ENCODE peak calls at places on chromosome 18, in nine cellular contexts. Y, V, H, E, F, X, A, P and I are unnamed samples.

GRCh38 chr18:58230438-58231179 is 186.6 kb downstream of the NEDD4L start:
- DNase-seq in E (no peak), V (peak; percentile 47), F (no peak), A (no peak), H (no peak), P (peak; percentile 27), X (peak; percentile 97), Y (no peak), I (no peak)

GRCh38 chr18:35193313-35193712 is 47.5 kb upstream of the ZNF397 start:
- DNase-seq in Y (no peak), X (no peak), H (no peak), P (no peak), V (no peak), E (no peak), F (no peak), A (no peak), I (no peak)

GRCh38 chr18:26768388-26768787 is 97.1 kb downstream of the AQP4 start:
- DNase-seq in F (no peak), V (no peak), E (no peak), X (no peak), Y (no peak), H (no peak), A (no peak), P (no peak), I (no peak)

GRCh38 chr18:76557026-76557575 is 62.1 kb upstream of the ZNF516 start:
- DNase-seq in F (no peak), X (no peak), V (no peak), A (no peak), E (no peak), H (no peak), P (no peak), Y (no peak), I (no peak)

GRCh38 chr18:63315879-63316278 is 3.7 kb downstream of the BCL2 start:
- DNase-seq in V (peak; percentile 44), E (no peak), Y (no peak), A (no peak), F (no peak), P (no peak), X (no peak), H (no peak), I (no peak)

GRCh38 chr18:27616324-27616723 is 431.2 kb upstream of the CHST9 start:
- DNase-seq in A (no peak), P (no peak), X (no peak), F (no peak), V (no peak), H (no peak), Y (no peak), E (no peak), I (no peak)

GRCh38 chr18:13039806-13040205 is 48.6 kb downstream of the CEP192 start:
- DNase-seq in P (peak; percentile 62), Y (no peak), V (no peak), A (no peak), F (no peak), X (no peak), E (no peak), H (no peak), I (no peak)

GRCh38 chr18:32911660-32912284 is 138.9 kb upstream of the KLHL14 start:
- DNase-seq in E (no peak), X (peak; percentile 73), Y (no peak), V (peak; percentile 49), F (no peak), A (no peak), P (peak; percentile 37), H (no peak), I (no peak)

GRCh38 chr18:63317556-63317946 is 2.0 kb downstream of the BCL2 start:
- DNase-seq in E (no peak), Y (no peak), X (no peak), P (no peak), A (no peak), F (no peak), V (no peak), H (no peak), I (no peak)

GRCh38 chr18:39698436-39698835 is 2132.8 kb upstream of the CELF4 start:
- DNase-seq in P (peak; percentile 8), H (no peak), E (no peak), X (no peak), F (no peak), A (no peak), V (no peak), Y (no peak), I (no peak)

GRCh38 chr18:35491689-35492077 is 6.1 kb downstream of the INO80C start:
- DNase-seq in A (no peak), H (no peak), E (no peak), X (no peak), Y (no peak), P (no peak), F (no peak), V (no peak), I (no peak)

GRCh38 chr18:41395695-41396094 is 559.3 kb upstream of the PIK3C3 start:
- DNase-seq in A (no peak), X (peak; percentile 28), H (no peak), V (peak; percentile 73), Y (no peak), P (no peak), E (no peak), F (no peak), I (no peak)

GRCh38 chr18:46675112-46675511 is 18.1 kb upstream of the LOXHD1 start:
- DNase-seq in F (no peak), P (no peak), X (no peak), H (no peak), Y (no peak), V (no peak), A (no peak), E (no peak), I (no peak)

GRCh38 chr18:46678785-46679404 is 21.9 kb upstream of the LOXHD1 start:
- DNase-seq in X (no peak), E (no peak), H (no peak), Y (no peak), A (no peak), V (no peak), F (no peak), P (no peak), I (no peak)

GRCh38 chr18:46676162-46676830 is 19.3 kb upstream of the LOXHD1 start:
- DNase-seq in X (peak; percentile 21), Y (no peak), F (no peak), H (no peak), P (no peak), E (peak; percentile 52), A (no peak), V (peak; percentile 53), I (no peak)

GRCh38 chr18:46679846-46680598 is 23.0 kb upstream of the LOXHD1 start:
- DNase-seq in Y (no peak), E (no peak), F (no peak), X (no peak), P (no peak), H (no peak), V (no peak), A (no peak), I (no peak)

DNA sequence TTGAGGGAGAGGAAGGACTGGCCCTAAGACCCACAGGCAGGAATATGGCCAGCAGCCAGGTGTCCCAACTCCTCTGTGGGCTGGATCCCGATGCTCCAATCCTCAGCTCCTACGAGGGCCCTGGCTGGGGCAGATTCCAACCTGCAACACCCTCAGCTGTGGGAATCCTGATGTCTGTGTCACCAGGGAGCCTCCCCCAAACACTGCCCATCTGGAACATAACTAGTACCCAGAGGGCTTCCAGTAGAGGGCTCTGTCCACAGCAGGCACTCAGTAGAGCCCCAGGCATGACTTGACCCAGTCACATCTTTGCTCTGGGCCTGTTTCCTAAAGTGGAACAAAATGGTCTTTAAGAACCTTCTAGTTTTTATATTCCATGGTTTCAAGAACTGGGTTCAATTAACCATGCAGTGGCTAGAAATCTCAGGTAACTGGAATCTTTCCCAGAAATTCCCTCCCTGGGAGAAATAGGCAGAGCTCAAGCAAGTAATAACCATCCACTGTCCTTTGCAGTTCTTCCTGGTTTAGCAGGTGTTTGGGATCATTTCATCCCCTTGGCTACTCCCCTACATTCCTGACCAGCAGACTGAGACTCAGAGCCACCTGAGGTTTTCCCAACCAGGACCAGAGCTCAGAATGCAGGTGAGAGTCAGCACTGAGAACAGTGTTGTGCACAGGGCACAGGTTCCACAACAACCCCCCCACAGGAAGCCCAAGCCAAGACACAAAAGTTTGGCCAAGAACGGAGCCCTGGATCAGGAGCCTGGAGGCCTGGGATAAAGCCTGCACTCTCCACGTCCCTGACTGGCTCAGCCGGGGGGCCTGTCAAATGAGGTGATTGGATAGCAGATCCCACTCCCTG is 20.8 kb upstream of the LOXHD1 start:
- DNase-seq in A (no peak), X (peak; percentile 17), F (no peak), Y (peak; percentile 26), E (no peak), V (peak; percentile 1), H (no peak), P (peak; percentile 25), I (no peak)
- TF ChIP-seq CTCF in A (no peak), X (no peak), F (no peak), Y (no peak), E (peak; percentile 17), V (no peak), H (no peak), P (peak; percentile 30), I (no peak)

GRCh38 chr18:73850782-73851181 is 296.9 kb downstream of the FBXO15 start:
- DNase-seq in E (no peak), A (no peak), P (no peak), Y (no peak), H (no peak), V (no peak), F (no peak), X (no peak), I (no peak)

GRCh38 chr18:73848656-73849055 is 299.0 kb downstream of the FBXO15 start:
- DNase-seq in Y (no peak), E (no peak), X (peak; percentile 14), A (no peak), H (no peak), P (peak; percentile 88), F (no peak), V (peak; percentile 79), I (no peak)

GRCh38 chr18:73852789-73853188 is 294.8 kb downstream of the FBXO15 start:
- DNase-seq in E (no peak), F (no peak), V (no peak), P (no peak), H (no peak), Y (no peak), A (no peak), X (no peak), I (no peak)
- TF ChIP-seq CTCF in E (no peak), F (no peak), V (no peak), P (no peak), H (no peak), Y (no peak), A (no peak), X (no peak), I (no peak)

GRCh38 chr18:48336332-48336731 is 72.9 kb downstream of the ZBTB7C start:
- DNase-seq in V (peak; percentile 5), P (no peak), X (peak; percentile 42), Y (no peak), F (no peak), E (no peak), A (no peak), H (no peak), I (no peak)
- TF ChIP-seq CTCF in V (peak; percentile 20), P (no peak), X (peak; percentile 62), Y (no peak), F (no peak), E (no peak), A (no peak), H (no peak), I (no peak)

DNA sequence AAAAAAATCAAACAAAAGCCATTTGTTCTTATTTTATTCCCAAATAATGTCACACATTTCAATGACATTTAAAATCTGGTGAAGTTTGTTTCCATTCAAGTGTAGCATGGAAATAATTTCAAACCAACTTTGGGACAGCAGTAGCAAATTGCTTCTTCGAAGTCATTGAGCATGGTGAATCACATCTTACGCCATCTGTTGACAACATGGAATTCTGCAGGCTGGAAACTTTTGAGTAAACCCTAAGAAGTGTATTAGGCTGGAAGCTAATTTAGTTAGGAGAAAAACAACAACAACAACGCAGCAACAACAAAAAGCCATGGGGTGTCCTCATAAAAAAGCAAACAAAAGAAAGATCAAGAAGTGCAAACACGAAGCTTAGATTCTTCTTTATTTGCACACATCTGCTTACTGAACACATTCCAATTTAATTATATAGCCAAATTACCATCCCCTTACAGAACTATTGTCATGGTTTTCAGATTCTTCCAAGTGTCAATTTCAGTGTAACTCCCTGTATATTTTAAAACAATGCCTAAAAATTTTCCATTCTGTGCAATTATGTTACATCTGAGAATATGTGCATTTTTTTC is 659.0 kb upstream of the CDH7 start:
- DNase-seq in H (peak; percentile 6), P (no peak), X (peak; percentile 44), A (no peak), E (no peak), V (peak; percentile 69), Y (no peak), F (no peak), I (no peak)
- TF ChIP-seq CTCF in H (peak; percentile 68), P (peak; percentile 25), X (peak; percentile 62), A (no peak), E (peak; percentile 71), V (peak; percentile 72), Y (no peak), F (peak; percentile 14), I (no peak)